ENCODE peak calls at places on chromosome 14, in eight cellular contexts. B, J, S, H, U, N, K and O are unnamed samples.
A peak's percentile ranks its signal among the peaks of the same experiment; 100 is the strongest.

GRCh38 chr14:59303216-59303615 is 114.7 kb downstream of the DAAM1 start:
- DNase-seq in B (no peak), J (no peak), S (no peak), H (no peak), U (no peak), N (no peak), K (peak; percentile 27), O (no peak)

GRCh38 chr14:78758333-78758732 is 588.2 kb downstream of the NRXN3 start:
- DNase-seq in B (peak; percentile 58), J (no peak), S (no peak), H (peak; percentile 17), U (no peak), N (no peak), K (peak; percentile 27), O (no peak)

GRCh38 chr14:24888532-24888931 is 161.4 kb downstream of the STXBP6 start:
- DNase-seq in B (no peak), J (no peak), S (no peak), H (no peak), U (no peak), N (no peak), K (no peak), O (no peak)

GRCh38 chr14:55734731-55735130 is 154.7 kb downstream of the KTN1 start:
- DNase-seq in B (no peak), J (no peak), S (no peak), H (no peak), U (no peak), N (no peak), K (no peak), O (no peak)

GRCh38 chr14:74062809-74063150 is 21.5 kb downstream of the ALDH6A1 start:
- DNase-seq in B (no peak), J (no peak), S (no peak), H (no peak), U (no peak), N (no peak), K (peak; percentile 8), O (no peak)

GRCh38 chr14:67461341-67461985 is 27.1 kb downstream of the TMEM229B start:
- DNase-seq in B (no peak), J (no peak), S (no peak), H (peak; percentile 2), U (no peak), N (no peak), K (no peak), O (no peak)

GRCh38 chr14:29442720-29443119 is 484.9 kb downstream of the PRKD1 start:
- DNase-seq in B (no peak), J (no peak), S (no peak), H (no peak), U (no peak), N (no peak), K (peak; percentile 14), O (no peak)

GRCh38 chr14:24179961-24180726 is 8.3 kb downstream of the REC8 start:
- DNase-seq in B (no peak), J (no peak), S (no peak), H (peak; percentile 89), U (no peak), N (no peak), K (peak; percentile 79), O (no peak)

GRCh38 chr14:64878775-64879634 is 702 bp downstream of the SPTB start:
- DNase-seq in B (peak; percentile 66), J (no peak), S (no peak), H (peak; percentile 26), U (no peak), N (peak; percentile 39), K (peak; percentile 26), O (no peak)

GRCh38 chr14:77076118-77076631 is 21.9 kb upstream of the CIPC start:
- DNase-seq in B (no peak), J (no peak), S (peak; percentile 35), H (no peak), U (no peak), N (peak; percentile 81), K (no peak), O (no peak)

GRCh38 chr14:99564903-99565259 is 39.1 kb downstream of the CCDC85C start:
- DNase-seq in B (no peak), J (no peak), S (no peak), H (no peak), U (no peak), N (no peak), K (no peak), O (no peak)

GRCh38 chr14:62001988-62002387 is 239.8 kb downstream of the SNAPC1 start:
- DNase-seq in B (no peak), J (no peak), S (no peak), H (no peak), U (no peak), N (no peak), K (no peak), O (no peak)